ENCODE peak calls at places on chromosomes 6 and 20, in four cellular contexts. D is HepG2, B is K562, M is GM12878. Q is an unnamed sample.

GRCh38 chr20:54629632-54630031 is 154.2 kb downstream of the DOK5 start:
- DNase-seq in D (no peak), M (no peak), B (no peak), Q (no peak)

GRCh38 chr20:44643596-44644383 is 7.7 kb downstream of the ADA start:
- DNase-seq in M (no peak), B (no peak), D (peak; percentile 47), Q (peak; percentile 45)

GRCh38 chr6:29424575-29424974 is 9.8 kb downstream of the OR12D1 start:
- DNase-seq in D (no peak), M (no peak), B (no peak), Q (no peak)

GRCh38 chr6:24690561-24690960 is 23.7 kb downstream of the ACOT13 start:
- DNase-seq in D (no peak), M (no peak), B (no peak), Q (no peak)

GRCh38 chr6:103002282-103002681 is 1608.8 kb downstream of the GRIK2 start:
- DNase-seq in M (no peak), D (no peak), B (peak; percentile 2), Q (no peak)

GRCh38 chr20:62723351-62723750 is 14.7 kb downstream of the NTSR1 start:
- DNase-seq in D (no peak), B (no peak), M (no peak), Q (no peak)

GRCh38 chr20:37500311-37500710 is 20.7 kb upstream of the NNAT start:
- DNase-seq in M (no peak), B (no peak), D (no peak), Q (no peak)

GRCh38 chr20:33526769-33527168 is 36.9 kb downstream of the CBFA2T2 start:
- DNase-seq in M (no peak), B (no peak), D (no peak), Q (no peak)

GRCh38 chr6:155936551-155936950 is 480.9 kb upstream of the NOX3 start:
- DNase-seq in B (no peak), M (no peak), D (no peak), Q (no peak)

GRCh38 chr20:62470003-62470402 is 5.8 kb downstream of the GATA5 start:
- DNase-seq in B (no peak), D (no peak), M (no peak), Q (no peak)

GRCh38 chr20:41003143-41003932 is 25.3 kb upstream of the TOP1 start:
- DNase-seq in M (no peak), D (peak; percentile 99), B (peak; percentile 75), Q (no peak)

GRCh38 chr20:63216849-63217471 is 1.0 kb upstream of the YTHDF1 start:
- DNase-seq in D (no peak), M (no peak), B (no peak), Q (no peak)

GRCh38 chr6:152226119-152226518 is 411.0 kb downstream of the SYNE1 start:
- DNase-seq in D (no peak), B (no peak), M (no peak), Q (no peak)

GRCh38 chr20:59159091-59159821 is 4.4 kb upstream of the ZNF831 start:
- DNase-seq in M (no peak), D (no peak), B (peak; percentile 18), Q (peak; percentile 50)

GRCh38 chr6:53718597-53719460 is 53.3 kb upstream of the KLHL31 start:
- DNase-seq in B (peak; percentile 65), D (peak; percentile 72), M (peak; percentile 51), Q (no peak)

GRCh38 chr6:31945507-31946369 is at the start of gene CFB:
- DNase-seq in D (peak; percentile 100), B (no peak), M (no peak), Q (peak; percentile 44)

GRCh38 chr6:14658909-14659561 is 541.5 kb downstream of the CD83 start:
- DNase-seq in B (no peak), D (no peak), M (no peak), Q (no peak)

GRCh38 chr20:1466211-1467081 is at the start of gene NSFL1C:
- DNase-seq in M (peak; percentile 59), D (peak; percentile 92), B (peak; percentile 93), Q (peak; percentile 98)

GRCh38 chr6:30882764-30883475 is 1.4 kb upstream of the DDR1 start:
- DNase-seq in B (peak; percentile 59), D (no peak), M (peak; percentile 59), Q (peak; percentile 86)

GRCh38 chr6:26280409-26280808 is 84.6 kb upstream of the BTN3A2 start:
- DNase-seq in B (peak; percentile 48), M (no peak), D (no peak), Q (no peak)
- TF ChIP-seq CBFB in B (no peak), M (no peak), D (no peak), Q (no peak)

GRCh38 chr6:160992323-160993314 is 1.1 kb downstream of the MAP3K4 start:
- DNase-seq in M (no peak), B (peak; percentile 91), D (peak; percentile 79), Q (peak; percentile 45)
- TF ChIP-seq CBFB in M (no peak), B (peak; percentile 89), D (no peak), Q (no peak)

DNA sequence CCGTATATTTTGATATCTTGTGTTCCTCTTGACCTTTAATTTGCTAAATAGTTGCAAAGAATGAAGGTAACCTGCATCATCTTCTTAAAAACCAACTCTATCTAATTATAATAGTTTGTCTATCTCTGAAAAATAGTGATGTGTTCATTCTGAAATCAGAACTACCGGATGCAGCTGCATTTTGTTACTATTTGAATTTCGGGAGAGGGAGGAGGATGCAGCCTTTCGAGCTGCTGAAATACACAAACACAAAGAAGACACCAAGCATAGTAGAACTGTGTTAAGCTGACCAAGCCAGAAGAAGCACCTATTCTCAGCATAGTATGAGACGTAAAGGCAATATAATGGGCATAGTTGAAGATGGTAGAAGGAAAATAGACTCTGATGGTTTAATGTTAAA is 33.1 kb downstream of the PTPN1 start:
- DNase-seq in D (no peak), M (no peak), B (no peak), Q (no peak)
- TF ChIP-seq CBFB in D (no peak), M (no peak), B (no peak), Q (no peak)

GRCh38 chr6:166839006-166839405 is 117.3 kb downstream of the RNASET2 start:
- DNase-seq in D (no peak), B (no peak), M (no peak), Q (no peak)

GRCh38 chr6:166842607-166843006 is 113.7 kb downstream of the RNASET2 start:
- DNase-seq in M (no peak), D (no peak), B (peak; percentile 47), Q (no peak)

GRCh38 chr6:166836785-166837718 is 119.3 kb downstream of the RNASET2 start:
- DNase-seq in D (no peak), B (no peak), M (no peak), Q (peak; percentile 36)

GRCh38 chr6:166834049-166834448 is 122.3 kb downstream of the RNASET2 start:
- DNase-seq in B (no peak), M (peak; percentile 40), D (no peak), Q (no peak)

DNA sequence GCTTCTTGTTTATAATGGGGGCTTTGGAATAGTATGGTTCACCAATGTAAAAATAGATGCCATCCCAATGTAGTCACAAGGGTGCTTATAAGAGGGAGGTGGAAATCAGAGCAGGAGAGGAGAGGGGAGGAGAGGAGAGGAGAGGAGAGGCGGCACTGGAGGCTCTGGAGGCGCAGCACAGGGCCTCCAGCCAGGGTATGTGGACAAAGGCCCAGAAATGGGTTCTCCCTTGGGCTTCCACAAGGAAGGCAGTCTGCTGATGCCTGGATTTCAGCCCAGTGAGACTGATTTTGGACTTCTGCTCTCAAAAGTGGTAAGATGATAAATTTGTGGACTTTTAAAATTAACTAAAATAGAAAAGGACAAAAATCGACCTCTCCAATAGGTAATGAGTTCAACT is 116.8 kb downstream of the RNASET2 start:
- DNase-seq in M (no peak), B (no peak), D (no peak), Q (no peak)
- TF ChIP-seq CBFB in M (no peak), B (no peak), D (no peak), Q (no peak)

GRCh38 chr6:151096691-151097090 is 143.1 kb upstream of the AKAP12 start:
- DNase-seq in M (no peak), B (no peak), D (no peak), Q (no peak)
- TF ChIP-seq CBFB in M (no peak), B (no peak), D (no peak), Q (no peak)

GRCh38 chr6:21523652-21524051 is 69.9 kb upstream of the SOX4 start:
- DNase-seq in D (no peak), M (no peak), B (peak; percentile 18), Q (no peak)
- TF ChIP-seq CBFB in D (no peak), M (no peak), B (no peak), Q (no peak)

GRCh38 chr20:17883592-17884317 is 84.8 kb downstream of the SNX5 start:
- DNase-seq in D (no peak), M (no peak), B (no peak), Q (no peak)
- TF ChIP-seq CBFB in D (no peak), M (no peak), B (no peak), Q (no peak)

DNA sequence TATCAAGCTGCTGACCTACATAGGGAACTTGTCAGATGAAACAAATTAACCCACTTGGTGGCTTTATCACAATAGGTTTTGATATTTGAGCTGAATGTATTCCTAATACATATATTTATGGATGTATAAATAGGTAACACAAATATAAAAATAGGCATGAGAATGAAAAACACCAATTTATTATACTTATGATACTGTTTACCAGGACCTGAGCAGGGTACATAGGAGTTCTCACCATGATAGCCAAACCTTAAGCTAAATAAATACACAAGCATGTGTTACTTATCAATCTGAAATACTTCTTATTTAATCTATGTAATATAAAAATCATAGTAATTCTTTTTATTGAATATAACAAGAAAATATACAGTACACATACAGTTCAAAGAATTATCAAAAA is 25.0 kb downstream of the ASCC3 start:
- DNase-seq in M (no peak), D (no peak), B (no peak), Q (no peak)
- TF ChIP-seq CBFB in M (no peak), D (no peak), B (no peak), Q (no peak)

Q was measured in WTC11.